ENCODE peak calls at places on chromosomes 13 and 19, in eight cellular contexts. K is stimulated activated CD4-positive, alpha-beta T cell treated with anti-CD3 and anti-CD28 coated beads, TNF-alpha, amount 100 ng/mL, for 24 hours; S is DMS 273 treated with DMSO at 0.1 percent for 48 hours; B is T1000; O is ELR; J is cardiac fibroblast; C is NCI-H1092 treated with DMSO at 0.1 percent for 48 hours; I is effector memory CD4-positive, alpha-beta T cell. T is an unnamed sample.

GRCh38 chr13:33351324-33351723 is 65.8 kb upstream of the STARD13 start:
- DNase-seq in K (no peak), S (no peak), B (no peak), O (peak), J (peak), C (no peak), I (no peak), T (no peak)

GRCh38 chr13:93635687-93636086 is 409.1 kb downstream of the GPC6 start:
- DNase-seq in K (no peak), S (no peak), B (no peak), O (peak), J (peak), C (no peak), I (no peak), T (no peak)

GRCh38 chr19:17854061-17854460 is 5.6 kb upstream of the RPL18A start:
- DNase-seq in K (no peak), S (no peak), B (no peak), O (no peak), J (no peak), C (no peak), I (no peak), T (no peak)

GRCh38 chr19:15836595-15837398 is 21.3 kb upstream of the OR10H1 start:
- DNase-seq in K (peak), S (peak), B (peak), O (peak), J (peak), C (peak), I (peak), T (peak)

GRCh38 chr13:49869514-49869913 is 66.6 kb downstream of the SPRYD7 start:
- DNase-seq in K (no peak), S (no peak), B (no peak), O (peak), J (peak), C (no peak), I (no peak), T (peak)

GRCh38 chr19:10270616-10271394 is at the start of gene ICAM1:
- DNase-seq in K (peak), S (no peak), B (no peak), O (peak), J (peak), C (no peak), I (peak), T (no peak)

GRCh38 chr13:102310691-102311432 is 91.0 kb downstream of the FGF14 start:
- DNase-seq in K (no peak), S (no peak), B (no peak), O (no peak), J (peak), C (no peak), I (no peak), T (peak)

GRCh38 chr13:108313382-108313781 is 43.9 kb downstream of the TNFSF13B start:
- DNase-seq in K (no peak), S (no peak), B (no peak), O (no peak), J (no peak), C (no peak), I (no peak), T (no peak)

GRCh38 chr19:29675120-29675649 is 9.9 kb downstream of the PLEKHF1 start:
- DNase-seq in K (no peak), S (no peak), B (no peak), O (no peak), J (no peak), C (no peak), I (no peak), T (peak)

GRCh38 chr19:14015454-14016035 is 9.4 kb upstream of the RFX1 start:
- DNase-seq in K (no peak), S (no peak), B (no peak), O (no peak), J (no peak), C (no peak), I (no peak), T (no peak)

GRCh38 chr13:113658836-113659235 is 838 bp upstream of the ATP4B start:
- DNase-seq in K (no peak), S (no peak), B (no peak), O (no peak), J (no peak), C (no peak), I (no peak), T (no peak)

GRCh38 chr13:95269756-95270155 is 31.5 kb downstream of the ABCC4 start:
- DNase-seq in K (no peak), S (no peak), B (no peak), O (no peak), J (no peak), C (no peak), I (no peak), T (no peak)

GRCh38 chr19:41706741-41707501 is 1.5 kb upstream of the CEACAM5 start:
- DNase-seq in K (peak), S (no peak), B (no peak), O (peak), J (peak), C (peak), I (peak), T (peak)

GRCh38 chr13:66853559-66853958 is 376.6 kb downstream of the PCDH9 start:
- DNase-seq in K (no peak), S (no peak), B (no peak), O (no peak), J (peak), C (no peak), I (no peak), T (no peak)

GRCh38 chr13:98839826-98840769 is 87.6 kb upstream of the SLC15A1 start:
- DNase-seq in K (no peak), S (peak), B (no peak), O (peak), J (peak), C (peak), I (no peak), T (peak)

GRCh38 chr13:42532561-42533335 is 41.2 kb upstream of the TNFSF11 start:
- DNase-seq in K (no peak), S (no peak), B (no peak), O (no peak), J (no peak), C (no peak), I (no peak), T (no peak)

GRCh38 chr19:11624064-11624463 is 26.8 kb downstream of the ZNF627 start:
- DNase-seq in K (no peak), S (no peak), B (no peak), O (peak), J (peak), C (no peak), I (no peak), T (no peak)